ENCODE peak calls at places on chromosomes 5 and 9, in nine cellular contexts. B is Peyer's patch, I is body of pancreas, Z is fibroblast of lung, Y is PC-3, O is GM12865, X is lung, H is keratinocyte, C is heart right ventricle. W is an unnamed sample.

GRCh38 chr9:137311971-137312851 is 10.1 kb upstream of the NRARP start:
- DNase-seq in X (no peak), Y (no peak), B (peak), Z (no peak), I (peak), C (no peak), H (no peak), O (no peak), W (no peak)

GRCh38 chr5:56091664-56092063 is 96.9 kb upstream of the IL6ST start:
- DNase-seq in X (no peak), I (no peak), C (no peak), H (no peak), Y (no peak), B (no peak), O (no peak), Z (no peak), W (no peak)

GRCh38 chr5:147887026-147887627 is 8.6 kb downstream of the SCGB3A2 start:
- DNase-seq in Z (no peak), H (no peak), C (no peak), X (no peak), O (peak), B (no peak), I (peak), Y (peak), W (no peak)

GRCh38 chr5:9099681-9100080 is 446.2 kb downstream of the SEMA5A start:
- DNase-seq in Y (peak), Z (no peak), B (no peak), X (no peak), I (no peak), O (no peak), C (no peak), H (no peak), W (no peak)

GRCh38 chr9:32738501-32739172 is 44.7 kb upstream of the TMEM215 start:
- DNase-seq in C (no peak), H (peak), Z (peak), B (no peak), O (no peak), Y (peak), I (no peak), X (no peak), W (no peak)

GRCh38 chr5:74409166-74409706 is 231.3 kb downstream of the ENC1 start:
- DNase-seq in Y (no peak), X (no peak), O (no peak), B (no peak), H (no peak), I (peak), C (no peak), Z (no peak), W (no peak)

GRCh38 chr5:131536211-131536826 is 98.7 kb downstream of the RAPGEF6 start:
- DNase-seq in Z (peak), I (no peak), H (no peak), C (no peak), B (no peak), O (peak), Y (no peak), X (no peak), W (no peak)

GRCh38 chr9:126304946-126305370 is 21.7 kb upstream of the MVB12B start:
- DNase-seq in O (no peak), X (no peak), B (no peak), Y (no peak), Z (peak), C (no peak), I (no peak), H (no peak), W (no peak)

GRCh38 chr9:14251146-14252071 is 62.5 kb downstream of the NFIB start:
- DNase-seq in B (peak), X (peak), H (no peak), Z (peak), I (peak), Y (peak), C (peak), O (no peak), W (no peak)

GRCh38 chr9:132214027-132214622 is 52.3 kb downstream of the NTNG2 start:
- DNase-seq in C (peak), Y (peak), O (no peak), X (peak), I (peak), H (peak), Z (peak), B (no peak), W (peak)
- H3K4me3 ChIP-seq in C (no peak), Y (peak), O (no peak), X (no peak), I (no peak), H (no peak), Z (no peak), B (no peak), W (no peak)

GRCh38 chr5:104139840-104140239 is 577.3 kb upstream of the NUDT12 start:
- DNase-seq in B (no peak), X (no peak), H (no peak), I (no peak), C (no peak), Y (no peak), O (no peak), Z (no peak), W (no peak)
- TF ChIP-seq CTCF in B (no peak), X (no peak), H (no peak), I (no peak), C (no peak), Y (no peak), O (no peak), Z (no peak), W (no peak)

GRCh38 chr5:25540628-25541027 is 895.9 kb upstream of the CDH10 start:
- DNase-seq in I (no peak), Z (peak), X (no peak), O (no peak), B (no peak), C (no peak), H (no peak), Y (peak), W (no peak)

GRCh38 chr5:25544652-25545249 is 900.0 kb upstream of the CDH10 start:
- DNase-seq in I (peak), O (peak), H (no peak), Z (peak), B (no peak), Y (peak), X (peak), C (no peak), W (no peak)
- H3K4me3 ChIP-seq in I (no peak), O (no peak), H (no peak), Z (no peak), B (no peak), Y (no peak), X (no peak), C (no peak), W (no peak)

GRCh38 chr9:91038483-91039124 is 237.0 kb downstream of the SYK start:
- DNase-seq in C (no peak), B (peak), X (peak), Z (no peak), I (no peak), Y (no peak), H (no peak), O (no peak), W (no peak)

GRCh38 chr9:91037511-91038482 is 236.2 kb downstream of the SYK start:
- DNase-seq in B (peak), I (peak), C (no peak), X (peak), H (no peak), Z (peak), Y (peak), O (no peak), W (no peak)

GRCh38 chr9:91035825-91036208 is 234.2 kb downstream of the SYK start:
- DNase-seq in X (no peak), C (no peak), B (peak), H (no peak), O (no peak), I (no peak), Y (no peak), Z (no peak), W (no peak)

GRCh38 chr9:91036356-91036755 is 234.7 kb downstream of the SYK start:
- DNase-seq in O (no peak), I (no peak), B (peak), Y (no peak), X (no peak), Z (no peak), C (no peak), H (no peak), W (no peak)

DNA sequence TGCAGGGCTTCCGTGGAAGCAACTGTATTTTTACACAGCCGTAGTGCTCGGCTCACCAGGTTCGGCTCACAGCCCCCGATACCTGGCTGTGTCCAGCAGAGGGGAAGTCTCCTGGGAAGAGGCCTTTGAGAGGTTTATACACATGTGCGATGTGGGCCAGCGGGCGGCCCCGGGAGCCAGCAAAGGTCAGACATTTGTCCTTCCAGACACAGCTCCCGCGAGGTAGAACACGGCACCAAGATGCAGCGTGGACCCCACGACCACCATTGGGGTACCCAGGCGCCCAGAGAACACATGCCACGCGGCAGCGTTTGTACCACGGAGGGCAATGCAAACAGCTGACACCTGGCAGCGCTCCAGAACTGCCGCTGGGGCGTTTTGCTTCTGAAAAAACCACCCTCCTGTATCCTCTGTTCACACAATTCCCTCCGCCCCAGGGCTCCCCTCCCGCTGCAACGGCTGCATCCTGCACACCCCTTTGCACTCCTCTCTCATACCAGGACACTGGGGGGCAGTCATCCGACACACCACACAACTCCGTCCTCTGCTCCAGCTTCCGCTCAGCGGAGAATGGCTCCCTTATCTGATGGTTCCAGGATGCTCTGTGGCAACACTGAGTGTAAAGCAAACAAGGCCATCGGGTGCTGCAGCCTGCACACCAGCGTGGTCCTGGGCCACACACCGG is 235.3 kb downstream of the SYK start:
- DNase-seq in O (peak), Y (peak), X (peak), Z (peak), C (peak), I (peak), B (peak), H (no peak), W (peak)
- TF ChIP-seq CTCF in O (peak), Y (peak), X (peak), Z (peak), C (peak), I (peak), B (peak), H (peak), W (peak)

DNA sequence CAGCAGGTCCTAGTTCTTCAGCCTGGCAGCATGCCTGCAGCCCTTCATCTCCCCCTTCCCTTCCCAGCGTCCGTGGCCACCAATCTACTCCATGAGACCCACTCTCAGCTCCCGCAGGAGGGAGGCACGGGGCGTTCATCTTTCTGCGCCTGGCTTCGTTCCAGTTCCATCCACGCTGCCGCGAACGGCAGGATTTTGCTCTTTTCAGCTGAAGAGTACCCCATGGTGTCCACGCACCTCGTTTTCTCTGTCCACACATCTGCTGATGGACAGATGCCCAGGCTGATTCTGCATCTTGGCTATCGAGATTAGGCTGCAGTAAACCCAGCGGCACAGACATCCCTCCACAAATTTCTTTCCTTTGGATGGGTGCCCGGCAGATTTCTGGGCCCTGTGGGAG is 30.6 kb upstream of the NKD2 start:
- DNase-seq in I (no peak), O (no peak), B (no peak), X (no peak), C (peak), Y (no peak), H (no peak), Z (no peak), W (no peak)
- H3K4me3 ChIP-seq in I (no peak), O (no peak), B (no peak), X (no peak), C (no peak), Y (no peak), H (no peak), Z (no peak), W (no peak)

GRCh38 chr9:84293001-84293798 is 47.4 kb downstream of the SLC28A3 start:
- DNase-seq in O (peak), Z (no peak), H (no peak), X (no peak), B (no peak), Y (no peak), C (no peak), I (no peak), W (no peak)

GRCh38 chr9:84297162-84297821 is 43.3 kb downstream of the SLC28A3 start:
- DNase-seq in B (no peak), Z (peak), I (no peak), X (no peak), Y (no peak), H (no peak), O (no peak), C (no peak), W (peak)

GRCh38 chr9:84296146-84296843 is 44.3 kb downstream of the SLC28A3 start:
- DNase-seq in C (no peak), O (peak), Y (peak), Z (peak), X (no peak), I (peak), H (peak), B (no peak), W (peak)

GRCh38 chr9:84300271-84300670 is 40.3 kb downstream of the SLC28A3 start:
- DNase-seq in C (no peak), X (no peak), Y (no peak), O (no peak), B (no peak), H (peak), Z (peak), I (no peak), W (no peak)

DNA sequence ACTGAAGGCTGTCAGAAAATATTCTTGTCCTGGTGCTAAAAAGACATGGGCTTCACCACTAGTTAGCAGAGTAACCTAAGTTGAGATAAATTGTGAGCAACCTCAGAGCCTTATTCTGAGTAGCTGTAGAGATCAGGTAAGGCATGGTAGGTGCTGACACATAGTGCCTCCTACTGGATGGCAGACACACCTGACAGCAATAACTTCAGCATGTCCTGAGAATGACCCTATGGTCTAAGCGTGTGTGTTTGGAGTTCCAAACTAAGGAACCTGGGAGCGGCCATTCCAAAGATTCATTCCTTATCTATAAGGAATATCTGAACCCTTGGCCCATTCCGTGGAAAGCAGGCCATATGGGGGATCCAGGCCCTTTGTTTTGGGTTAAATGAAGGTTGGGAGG is 46.0 kb downstream of the SLC28A3 start:
- DNase-seq in Y (no peak), C (no peak), B (no peak), Z (no peak), H (no peak), O (peak), X (no peak), I (no peak), W (no peak)
- TF ChIP-seq CTCF in Y (peak), C (no peak), B (peak), Z (no peak), H (peak), O (peak), X (no peak), I (no peak), W (no peak)

DNA sequence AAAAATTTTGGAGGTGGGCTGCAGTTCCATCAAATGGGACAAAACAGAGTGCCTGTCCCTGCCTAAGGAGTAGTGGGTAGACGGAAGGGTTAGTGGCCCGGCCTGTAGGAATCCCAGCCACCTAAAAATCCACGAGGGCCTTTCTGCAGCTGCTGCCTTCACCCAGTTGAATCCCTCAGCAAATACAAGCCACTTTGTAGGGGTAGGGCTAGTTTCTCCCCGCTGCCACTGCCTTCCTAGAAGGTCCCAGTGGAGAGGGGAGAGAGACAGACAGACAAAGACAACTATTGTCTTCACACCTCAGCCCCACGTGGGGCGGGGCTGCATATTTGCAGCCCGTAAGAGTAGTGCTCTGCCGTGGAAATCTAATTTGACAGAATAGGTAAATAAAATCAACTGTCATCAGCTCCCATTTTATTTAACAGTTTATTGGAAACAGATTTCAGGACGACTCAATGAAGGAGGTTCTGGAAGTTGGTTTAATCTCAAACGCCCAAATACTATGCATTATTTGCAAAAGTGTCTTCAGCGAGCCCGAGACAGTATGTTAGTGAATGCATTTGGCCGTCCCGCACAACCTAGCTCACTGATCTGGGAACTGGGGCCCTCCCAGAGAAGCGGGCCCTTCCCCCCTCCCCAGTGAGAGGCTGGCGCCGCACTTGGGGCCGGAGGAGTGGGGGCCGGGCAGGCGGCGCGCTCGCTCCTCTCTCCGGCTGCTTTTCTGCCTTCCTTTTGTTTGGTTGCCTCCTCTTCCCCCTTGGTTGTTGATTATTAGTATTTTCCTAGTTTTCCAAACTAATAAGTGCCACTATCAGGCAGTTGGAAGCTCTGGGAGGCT is 67.7 kb upstream of the TBCA start:
- DNase-seq in X (no peak), H (no peak), Z (peak), I (no peak), C (no peak), B (no peak), O (no peak), Y (no peak), W (no peak)
- H3K4me3 ChIP-seq in X (peak), H (no peak), Z (peak), I (peak), C (peak), B (peak), O (no peak), Y (no peak), W (peak)

GRCh38 chr9:15622596-15622995 is 69.8 kb downstream of the CCDC171 start:
- DNase-seq in Y (peak), C (no peak), I (no peak), B (no peak), X (no peak), H (no peak), Z (peak), O (peak), W (no peak)
- TF ChIP-seq CTCF in Y (peak), C (no peak), I (no peak), B (no peak), X (no peak), H (no peak), Z (peak), O (peak), W (peak)

GRCh38 chr5:64925123-64925522 is 156.4 kb downstream of the CWC27 start:
- DNase-seq in O (no peak), C (no peak), X (no peak), Z (no peak), Y (no peak), B (no peak), I (no peak), H (no peak), W (no peak)
- H3K4me3 ChIP-seq in O (no peak), C (no peak), X (no peak), Z (no peak), Y (no peak), B (no peak), I (no peak), H (no peak), W (no peak)